ENCODE peak calls at places on chromosomes 3 and 15, in seven cellular contexts. A is head of caudate nucleus; B is RWPE1; D is fibroblast of mammary gland; I is CD4-positive, alpha-beta T cell; W is fibroblast of lung; Y is GM12865. N is an unnamed sample.

GRCh38 chr15:38042707-38043445 is 108.4 kb downstream of the TMCO5A start:
- DNase-seq in I (no peak), A (peak; percentile 24), Y (no peak), B (no peak), D (no peak), W (no peak), N (no peak)

GRCh38 chr3:151008699-151009098 is 36.2 kb upstream of the CLRN1 start:
- DNase-seq in A (no peak), D (peak; percentile 70), I (no peak), Y (no peak), B (no peak), W (peak; percentile 55), N (peak; percentile 30)

GRCh38 chr3:136617123-136617700 is 135.0 kb downstream of the STAG1 start:
- DNase-seq in Y (no peak), B (no peak), W (no peak), D (peak; percentile 20), I (no peak), A (no peak), N (no peak)

GRCh38 chr15:40932146-40932545 is 3.0 kb downstream of the DLL4 start:
- DNase-seq in I (no peak), W (no peak), B (no peak), A (no peak), Y (peak; percentile 39), D (no peak), N (no peak)

GRCh38 chr3:165170236-165170635 is 25.9 kb downstream of the SLITRK3 start:
- DNase-seq in I (no peak), B (no peak), A (no peak), D (no peak), Y (no peak), W (no peak), N (no peak)

GRCh38 chr15:94546838-94547237 is 315.5 kb downstream of the MCTP2 start:
- DNase-seq in I (no peak), D (no peak), B (no peak), A (no peak), W (no peak), Y (no peak), N (no peak)

GRCh38 chr3:134618473-134618860 is 32.4 kb downstream of the KY start:
- DNase-seq in D (no peak), B (no peak), W (no peak), Y (no peak), A (no peak), I (no peak), N (no peak)

GRCh38 chr3:102059145-102059943 is 210.0 kb downstream of the NFKBIZ start:
- DNase-seq in I (no peak), A (no peak), Y (peak; percentile 85), D (no peak), W (no peak), B (no peak), N (no peak)

GRCh38 chr3:159783780-159784747 is 204.6 kb upstream of the IL12A start:
- DNase-seq in A (no peak), W (peak; percentile 71), Y (peak; percentile 67), D (no peak), I (no peak), B (peak; percentile 58), N (no peak)

GRCh38 chr15:37104413-37105392 is 4.4 kb upstream of the MEIS2 start:
- DNase-seq in B (no peak), W (peak; percentile 58), A (peak; percentile 47), D (no peak), I (no peak), Y (no peak), N (no peak)

GRCh38 chr15:85646538-85647091 is 148.1 kb downstream of the KLHL25 start:
- DNase-seq in A (no peak), I (peak; percentile 9), D (peak; percentile 72), Y (peak; percentile 25), W (peak; percentile 94), B (no peak), N (no peak)

GRCh38 chr3:30596161-30596560 is 10.2 kb upstream of the TGFBR2 start:
- DNase-seq in A (no peak), D (no peak), B (peak; percentile 36), I (no peak), W (no peak), Y (no peak), N (no peak)

N was measured in HTR-8/SVneo.